ENCODE peak calls at places on chromosomes 7 and 10, in nine cellular contexts. Q is NCI-H510A treated with DMSO at 0.1 percent for 48 hours, A is activated T-cell treated with anti-CD3 and anti-CD28 coated beads for 1 hour, O is occipital lobe, Y is lower lobe of right lung, R is amniotic stem cell, J is HS-27A, C is A549, U is right cardiac atrium. I is an unnamed sample.

GRCh38 chr7:44079221-44080021 is 2.9 kb downstream of the POLM start:
- DNase-seq in Q (no peak), A (no peak), O (no peak), Y (peak; percentile 39), R (no peak), J (no peak), C (no peak), U (peak; percentile 46), I (no peak)

GRCh38 chr10:86664370-86665217 is 3.7 kb upstream of the LDB3 start:
- DNase-seq in Q (no peak), A (no peak), O (no peak), Y (peak; percentile 32), R (no peak), J (no peak), C (no peak), U (peak; percentile 85), I (no peak)

GRCh38 chr7:55128693-55129394 is 110.0 kb downstream of the EGFR start:
- DNase-seq in Q (peak; percentile 41), A (no peak), O (no peak), Y (no peak), R (no peak), J (no peak), C (no peak), U (peak; percentile 76), I (no peak)

GRCh38 chr10:94183666-94184264 is 179.0 kb downstream of the NOC3L start:
- DNase-seq in Q (no peak), A (no peak), O (no peak), Y (no peak), R (peak; percentile 86), J (peak; percentile 79), C (peak; percentile 33), U (no peak), I (no peak)

GRCh38 chr7:47485640-47486435 is 96.1 kb downstream of the TNS3 start:
- DNase-seq in Q (no peak), A (no peak), O (no peak), Y (no peak), R (no peak), J (no peak), C (peak; percentile 42), U (no peak), I (no peak)

GRCh38 chr10:64091889-64092288 is 570.7 kb downstream of the REEP3 start:
- DNase-seq in Q (peak; percentile 9), A (no peak), O (no peak), Y (no peak), R (no peak), J (no peak), C (peak; percentile 3), U (no peak), I (no peak)

GRCh38 chr7:42694894-42695553 is 216.8 kb downstream of the C7orf25 start:
- DNase-seq in Q (no peak), A (no peak), O (no peak), Y (no peak), R (no peak), J (no peak), C (no peak), U (no peak), I (no peak)

GRCh38 chr10:120989996-120990395 is 138.8 kb downstream of the WDR11 start:
- DNase-seq in Q (no peak), A (no peak), O (no peak), Y (no peak), R (no peak), J (no peak), C (no peak), U (no peak), I (no peak)

GRCh38 chr7:17690030-17690429 is 250.3 kb downstream of the SNX13 start:
- DNase-seq in Q (no peak), A (no peak), O (no peak), Y (no peak), R (peak; percentile 33), J (peak; percentile 65), C (peak; percentile 33), U (no peak), I (no peak)

GRCh38 chr10:113788604-113789083 is 37.2 kb downstream of the PLEKHS1 start:
- DNase-seq in Q (no peak), A (no peak), O (peak; percentile 47), Y (no peak), R (peak; percentile 76), J (peak; percentile 48), C (peak; percentile 80), U (no peak), I (no peak)

GRCh38 chr10:6300106-6300783 is 97.5 kb downstream of the PFKFB3 start:
- DNase-seq in Q (no peak), A (no peak), O (no peak), Y (no peak), R (no peak), J (no peak), C (peak; percentile 63), U (no peak), I (peak; percentile 24)

GRCh38 chr7:128873234-128873633 is 10.6 kb downstream of the ATP6V1F start:
- DNase-seq in Q (no peak), A (no peak), O (no peak), Y (no peak), R (no peak), J (no peak), C (no peak), U (peak; percentile 41), I (no peak)

GRCh38 chr10:95363303-95363912 is 72.6 kb upstream of the PDLIM1 start:
- DNase-seq in Q (peak; percentile 85), A (peak; percentile 11), O (no peak), Y (no peak), R (no peak), J (peak; percentile 20), C (peak; percentile 70), U (no peak), I (peak; percentile 39)

GRCh38 chr10:117518246-117518645 is 24.3 kb upstream of the EMX2 start:
- DNase-seq in Q (no peak), A (no peak), O (no peak), Y (no peak), R (no peak), J (no peak), C (no peak), U (no peak), I (no peak)

GRCh38 chr10:114010316-114010715 is 33.4 kb upstream of the ADRB1 start:
- DNase-seq in Q (no peak), A (no peak), O (no peak), Y (no peak), R (no peak), J (no peak), C (no peak), U (no peak), I (no peak)

GRCh38 chr7:135160098-135160857 is 10.2 kb downstream of the CYREN start:
- DNase-seq in Q (no peak), A (no peak), O (no peak), Y (no peak), R (no peak), J (no peak), C (peak; percentile 36), U (no peak), I (no peak)

GRCh38 chr7:153061913-153062528 is 302.5 kb downstream of the ACTR3B start:
- DNase-seq in Q (no peak), A (no peak), O (no peak), Y (no peak), R (no peak), J (no peak), C (peak; percentile 10), U (no peak), I (no peak)